ENCODE peak calls at places on chromosomes 16 and 17, in nine cellular contexts. A is A549; O is sigmoid colon; B is CD4-positive, alpha-beta T cell; S is nephron progenitor cell; P is GM06990; M is tibial artery; W is breast epithelium; N is prostate gland. H is an unnamed sample.

GRCh38 chr16:35734728-35735402 is 2275.5 kb downstream of the TP53TG3F start:
- DNase-seq in A (no peak), O (no peak), B (no peak), S (no peak), P (no peak), M (no peak), W (no peak), N (no peak), H (no peak)

GRCh38 chr17:1865252-1866037 is 35.6 kb downstream of the RPA1 start:
- DNase-seq in A (peak; percentile 51), O (no peak), B (peak; percentile 35), S (no peak), P (no peak), M (no peak), W (no peak), N (peak; percentile 23), H (no peak)

GRCh38 chr16:64206877-64207276 is 915.0 kb downstream of the CDH11 start:
- DNase-seq in A (no peak), O (no peak), B (no peak), S (no peak), P (no peak), M (no peak), W (no peak), N (no peak), H (no peak)

GRCh38 chr17:33977729-33978514 is 277.2 kb upstream of the CCL2 start:
- DNase-seq in A (no peak), O (no peak), B (no peak), S (no peak), P (no peak), M (no peak), W (no peak), N (no peak), H (no peak)

GRCh38 chr17:69069289-69069688 is 8.6 kb upstream of the ABCA9 start:
- DNase-seq in A (no peak), O (no peak), B (no peak), S (no peak), P (no peak), M (no peak), W (no peak), N (no peak), H (no peak)

GRCh38 chr16:87231295-87231694 is 85.9 kb downstream of the C16orf95 start:
- DNase-seq in A (no peak), O (no peak), B (no peak), S (no peak), P (no peak), M (no peak), W (no peak), N (no peak), H (no peak)

GRCh38 chr16:9874233-9874632 is 308.0 kb downstream of the GRIN2A start:
- DNase-seq in A (no peak), O (no peak), B (no peak), S (no peak), P (no peak), M (no peak), W (no peak), N (no peak), H (no peak)

GRCh38 chr16:74448990-74449389 is 27.7 kb upstream of the CLEC18B start:
- DNase-seq in A (peak; percentile 73), O (peak; percentile 87), B (no peak), S (no peak), P (no peak), M (peak; percentile 86), W (peak; percentile 44), N (no peak), H (peak; percentile 77)

GRCh38 chr17:42891539-42892152 is 9.0 kb upstream of the G6PC1 start:
- DNase-seq in A (no peak), O (peak; percentile 89), B (no peak), S (peak; percentile 41), P (no peak), M (peak; percentile 66), W (no peak), N (no peak), H (no peak)

GRCh38 chr16:6038966-6039530 is 941.5 kb upstream of the EEF2KMT start:
- DNase-seq in A (no peak), O (no peak), B (no peak), S (no peak), P (no peak), M (no peak), W (no peak), N (no peak), H (no peak)

GRCh38 chr17:57601328-57601727 is 143.8 kb downstream of the CCDC182 start:
- DNase-seq in A (no peak), O (no peak), B (no peak), S (no peak), P (no peak), M (no peak), W (no peak), N (no peak), H (peak; percentile 41)

GRCh38 chr17:31494259-31495048 is 103.0 kb downstream of the RAB11FIP4 start:
- DNase-seq in A (no peak), O (no peak), B (peak; percentile 51), S (no peak), P (peak; percentile 57), M (no peak), W (no peak), N (no peak), H (no peak)

GRCh38 chr17:55421179-55421934 is at the start of gene MMD:
- DNase-seq in A (no peak), O (peak; percentile 78), B (no peak), S (peak; percentile 49), P (peak; percentile 44), M (no peak), W (peak; percentile 32), N (peak; percentile 39), H (peak; percentile 58)

GRCh38 chr16:27289669-27290068 is 21.1 kb upstream of the NSMCE1 start:
- DNase-seq in A (no peak), O (no peak), B (no peak), S (no peak), P (no peak), M (no peak), W (no peak), N (no peak), H (no peak)

GRCh38 chr17:63191610-63192009 is 225.6 kb downstream of the TANC2 start:
- DNase-seq in A (no peak), O (no peak), B (no peak), S (no peak), P (peak; percentile 6), M (peak; percentile 40), W (no peak), N (no peak), H (no peak)

GRCh38 chr16:27429330-27429871 is 27.4 kb downstream of the IL21R start:
- DNase-seq in A (no peak), O (peak; percentile 14), B (no peak), S (no peak), P (no peak), M (no peak), W (no peak), N (no peak), H (no peak)

DNA sequence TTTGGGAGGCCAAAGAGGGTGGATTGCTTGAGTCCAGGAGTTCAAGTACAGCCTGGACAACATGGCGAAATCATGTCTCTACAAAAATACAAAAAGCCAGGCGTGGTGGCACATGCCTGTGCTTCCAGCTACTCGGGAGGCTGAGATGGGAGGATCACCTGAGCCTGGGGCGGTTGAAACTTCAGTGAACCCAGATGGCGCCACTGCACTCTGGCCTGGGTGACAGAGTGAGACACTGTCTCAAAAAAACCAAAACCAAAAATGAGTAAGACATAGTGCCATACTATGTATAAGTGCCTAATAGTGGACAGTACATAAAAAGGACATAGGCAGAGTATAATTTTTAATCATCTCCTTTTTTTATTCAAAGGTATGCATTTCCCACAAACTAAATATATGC is 4.0 kb downstream of the CTC1 start:
- DNase-seq in A (peak; percentile 31), O (no peak), B (peak; percentile 22), S (no peak), P (no peak), M (no peak), W (no peak), N (no peak), H (no peak)
- TF ChIP-seq CTCF in A (no peak), O (no peak), B (peak; percentile 24), S (no peak), P (no peak), M (no peak), W (no peak), N (no peak), H (no peak)

GRCh38 chr16:2512920-2513404 is 790 bp upstream of the ATP6V0C start:
- DNase-seq in A (no peak), O (peak; percentile 72), B (no peak), S (no peak), P (peak; percentile 59), M (no peak), W (no peak), N (no peak), H (no peak)
- TF ChIP-seq CTCF in A (no peak), O (no peak), B (no peak), S (no peak), P (peak; percentile 11), M (no peak), W (no peak), N (no peak), H (no peak)

GRCh38 chr17:8119575-8120519 is 1.5 kb upstream of the ALOXE3 start:
- DNase-seq in A (peak; percentile 98), O (peak; percentile 87), B (peak; percentile 66), S (peak; percentile 90), P (peak; percentile 85), M (peak; percentile 77), W (peak; percentile 76), N (peak; percentile 72), H (no peak)
- TF ChIP-seq CTCF in A (peak; percentile 33), O (no peak), B (no peak), S (no peak), P (no peak), M (no peak), W (no peak), N (no peak), H (no peak)

GRCh38 chr16:53692146-53692545 is 11.5 kb downstream of the RPGRIP1L start:
- DNase-seq in A (peak; percentile 67), O (no peak), B (no peak), S (peak; percentile 40), P (no peak), M (no peak), W (no peak), N (no peak), H (no peak)
- TF ChIP-seq CTCF in A (peak; percentile 74), O (no peak), B (no peak), S (peak; percentile 38), P (no peak), M (no peak), W (no peak), N (no peak), H (no peak)

GRCh38 chr16:70018254-70018653 is 67.1 kb downstream of the CLEC18A start:
- DNase-seq in A (peak; percentile 82), O (no peak), B (peak; percentile 12), S (no peak), P (no peak), M (no peak), W (no peak), N (peak; percentile 5), H (no peak)
- TF ChIP-seq CTCF in A (no peak), O (no peak), B (peak; percentile 45), S (peak; percentile 30), P (peak; percentile 33), M (peak; percentile 11), W (no peak), N (peak; percentile 24), H (no peak)

GRCh38 chr17:10628756-10629155 is 28.4 kb downstream of the MYH3 start:
- DNase-seq in A (peak; percentile 28), O (no peak), B (no peak), S (peak; percentile 35), P (no peak), M (no peak), W (no peak), N (no peak), H (no peak)
- TF ChIP-seq CTCF in A (peak; percentile 25), O (no peak), B (peak; percentile 26), S (peak; percentile 38), P (peak; percentile 45), M (no peak), W (no peak), N (no peak), H (peak; percentile 22)

H was measured in RWPE2.